ENCODE peak calls at places on chromosomes 7 and 10, in nine cellular contexts. P is Panc1, B is GM23338, N is K562, R is HCT116, T is HL-60, Y is A549, U is HepG2, C is GM12878. X is an unnamed sample.

GRCh38 chr7:3978839-3979238 is 677.8 kb downstream of the SDK1 start:
- DNase-seq in B (no peak), P (no peak), T (no peak), C (no peak), U (no peak), R (no peak), N (no peak), Y (no peak), X (no peak)

GRCh38 chr10:125363776-125364175 is 203.4 kb upstream of the CTBP2 start:
- DNase-seq in B (no peak), Y (no peak), P (no peak), R (no peak), T (no peak), U (no peak), N (no peak), C (no peak), X (no peak)

GRCh38 chr10:69416695-69417094 is at the start of gene TACR2:
- DNase-seq in Y (no peak), C (no peak), U (no peak), T (no peak), N (no peak), R (no peak), B (no peak), P (no peak), X (no peak)

GRCh38 chr7:108015740-108016139 is 12.8 kb upstream of the LAMB1 start:
- DNase-seq in C (no peak), U (peak; percentile 80), B (no peak), N (no peak), R (no peak), P (no peak), Y (no peak), T (no peak), X (no peak)

GRCh38 chr7:142856565-142857245 is 1.8 kb downstream of the EPHB6 start:
- DNase-seq in Y (no peak), P (no peak), T (no peak), N (no peak), B (no peak), R (no peak), U (no peak), C (no peak), X (no peak)

GRCh38 chr10:75613685-75614587 is 182.5 kb downstream of the LRMDA start:
- DNase-seq in B (no peak), U (no peak), P (no peak), C (no peak), R (no peak), Y (no peak), T (no peak), N (no peak), X (no peak)

GRCh38 chr7:34991938-34992840 is 45.1 kb downstream of the DPY19L1 start:
- DNase-seq in T (no peak), P (no peak), Y (no peak), R (peak; percentile 39), B (no peak), N (peak; percentile 11), U (no peak), C (peak; percentile 23), X (no peak)

GRCh38 chr10:3992374-3993178 is 207.6 kb upstream of the KLF6 start:
- DNase-seq in R (no peak), B (no peak), U (no peak), N (no peak), T (no peak), Y (no peak), C (no peak), P (no peak), X (no peak)

GRCh38 chr10:71713135-71714040 is 6.2 kb downstream of the C10orf105 start:
- DNase-seq in C (no peak), N (no peak), R (no peak), U (no peak), T (peak; percentile 91), Y (no peak), P (no peak), B (peak; percentile 17), X (no peak)

GRCh38 chr7:156612930-156613329 is 27.6 kb upstream of the RNF32 start:
- DNase-seq in U (no peak), P (no peak), T (no peak), B (no peak), Y (no peak), C (peak; percentile 55), N (no peak), R (no peak), X (no peak)

GRCh38 chr7:11436317-11436716 is 395.7 kb downstream of the THSD7A start:
- DNase-seq in U (no peak), T (no peak), Y (no peak), B (no peak), P (no peak), R (no peak), N (no peak), C (no peak), X (no peak)

GRCh38 chr7:41796331-41796730 is 93.4 kb upstream of the INHBA start:
- DNase-seq in T (no peak), Y (no peak), C (no peak), U (no peak), P (no peak), B (no peak), N (no peak), R (no peak), X (no peak)

GRCh38 chr7:151439855-151440798 is at the start of gene CRYGN:
- DNase-seq in N (no peak), T (no peak), B (peak; percentile 80), P (no peak), U (no peak), R (no peak), C (no peak), Y (no peak), X (peak; percentile 78)
- H3K27ac ChIP-seq in N (no peak within 1 kb of the TSS), T (no peak within 1 kb of the TSS), B (no peak within 1 kb of the TSS), P (peak within 1 kb of the TSS; percentile 30), U (no peak within 1 kb of the TSS), R (no peak within 1 kb of the TSS), C (no peak within 1 kb of the TSS), Y (peak within 1 kb of the TSS; percentile 58), X (no peak within 1 kb of the TSS)

GRCh38 chr7:115113131-115113530 is 191.2 kb downstream of the MDFIC start:
- DNase-seq in C (no peak), T (no peak), U (no peak), B (no peak), N (no peak), Y (no peak), R (no peak), P (no peak), X (no peak)
- TF ChIP-seq REST in C (no peak), T (no peak), U (no peak), B (no peak), N (no peak), Y (no peak), R (no peak), P (no peak), X (no peak)

GRCh38 chr7:30899066-30899465 is 12.6 kb upstream of the AQP1 start:
- DNase-seq in R (no peak), T (no peak), P (no peak), N (no peak), C (no peak), Y (no peak), U (no peak), B (no peak), X (no peak)
- H3K27ac ChIP-seq in R (no peak overlapping the region), T (no peak overlapping the region), P (no peak overlapping the region), N (no peak overlapping the region), C (no peak overlapping the region), Y (no peak overlapping the region), U (no peak overlapping the region), B (no peak overlapping the region), X (no peak overlapping the region)

DNA sequence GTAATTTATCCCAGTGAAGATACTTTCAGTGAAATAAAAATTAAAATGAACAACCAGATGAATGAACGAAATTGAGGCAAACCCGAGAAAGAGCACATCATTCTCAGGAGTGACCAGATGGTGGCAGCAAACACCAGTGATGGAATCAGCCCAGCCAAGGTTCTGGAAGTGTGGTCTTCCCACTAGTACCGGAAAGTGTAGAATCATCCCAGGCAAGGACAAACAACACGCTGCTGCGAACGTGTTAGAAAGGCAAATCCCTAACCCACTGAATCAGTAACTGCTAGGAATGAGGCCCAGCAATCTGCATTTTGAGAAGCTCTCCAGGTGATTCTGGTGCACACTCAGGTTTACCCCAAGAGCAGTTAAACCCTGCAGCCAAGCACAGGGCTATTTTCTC is 15.5 kb upstream of the SLC18A3 start:
- DNase-seq in T (peak; percentile 16), N (peak; percentile 77), Y (peak; percentile 71), B (peak; percentile 86), C (no peak), P (peak; percentile 53), R (peak; percentile 37), U (peak; percentile 54), X (peak; percentile 83)
- TF ChIP-seq REST in T (no peak), N (no peak), Y (no peak), B (no peak), C (no peak), P (no peak), R (no peak), U (no peak), X (no peak)

GRCh38 chr7:131544021-131544420 is 12.4 kb downstream of the PODXL start:
- DNase-seq in C (no peak), P (no peak), R (no peak), Y (no peak), B (no peak), U (no peak), N (no peak), T (no peak), X (no peak)
- H3K27ac ChIP-seq in C (no peak overlapping the region), P (no peak overlapping the region), R (no peak overlapping the region), Y (peak overlapping the region; percentile 47), B (peak overlapping the region; percentile 66), U (no peak overlapping the region), N (no peak overlapping the region), T (no peak overlapping the region), X (no peak overlapping the region)

GRCh38 chr7:110148054-110148453 is 942.9 kb upstream of the LRRN3 start:
- DNase-seq in B (no peak), T (no peak), N (no peak), P (no peak), C (no peak), Y (no peak), R (no peak), U (no peak), X (no peak)
- TF ChIP-seq REST in B (no peak), T (no peak), N (no peak), P (no peak), C (no peak), Y (no peak), R (no peak), U (no peak), X (no peak)

X was measured in SK-N-SH.